ENCODE peak calls at places on chromosome 21, in seven cellular contexts. F, V, I, U, P, X and A are unnamed samples.
A peak's percentile ranks its signal among the peaks of the same experiment; 100 is the strongest.

GRCh38 chr21:46459356-46460112 is 843 bp downstream of the DIP2A start:
- DNase-seq in F (peak; percentile 31), V (peak; percentile 49), I (no peak), U (peak; percentile 82), P (peak; percentile 71), X (peak; percentile 18), A (peak; percentile 47)

GRCh38 chr21:34367320-34367935 is 3.6 kb downstream of the KCNE2 start:
- DNase-seq in F (peak; percentile 64), V (peak; percentile 63), I (peak; percentile 74), U (no peak), P (no peak), X (peak; percentile 63), A (no peak)

GRCh38 chr21:15415541-15416261 is 314.1 kb upstream of the USP25 start:
- DNase-seq in F (no peak), V (peak; percentile 78), I (no peak), U (no peak), P (no peak), X (no peak), A (no peak)

GRCh38 chr21:16588433-16588860 is 858.7 kb downstream of the USP25 start:
- DNase-seq in F (peak; percentile 51), V (peak; percentile 92), I (peak; percentile 71), U (peak; percentile 89), P (peak; percentile 48), X (no peak), A (peak; percentile 46)

GRCh38 chr21:25578070-25578961 is 29.0 kb downstream of the MRPL39 start:
- DNase-seq in F (no peak), V (peak; percentile 45), I (no peak), U (no peak), P (no peak), X (no peak), A (no peak)

GRCh38 chr21:34986561-34987533 is 62.3 kb downstream of the RUNX1 start:
- DNase-seq in F (no peak), V (peak; percentile 98), I (no peak), U (no peak), P (no peak), X (no peak), A (no peak)

GRCh38 chr21:17089121-17089520 is 423.7 kb upstream of the CXADR start:
- DNase-seq in F (no peak), V (no peak), I (no peak), U (no peak), P (no peak), X (no peak), A (no peak)

GRCh38 chr21:16709866-16710550 is 802.8 kb upstream of the CXADR start:
- DNase-seq in F (no peak), V (peak; percentile 79), I (no peak), U (no peak), P (no peak), X (no peak), A (no peak)

GRCh38 chr21:46646541-46647154 is 11.2 kb downstream of the PRMT2 start:
- DNase-seq in F (no peak), V (no peak), I (no peak), U (no peak), P (no peak), X (no peak), A (no peak)

GRCh38 chr21:39518055-39518844 is 66.5 kb downstream of the SH3BGR start:
- DNase-seq in F (peak; percentile 40), V (peak; percentile 25), I (peak; percentile 65), U (no peak), P (no peak), X (peak; percentile 82), A (no peak)

GRCh38 chr21:28111151-28111619 is 881.5 kb downstream of the LTN1 start:
- DNase-seq in F (no peak), V (peak; percentile 84), I (no peak), U (peak; percentile 59), P (no peak), X (no peak), A (peak; percentile 67)

GRCh38 chr21:16891821-16892220 is 621.0 kb upstream of the CXADR start:
- DNase-seq in F (peak; percentile 58), V (peak; percentile 97), I (peak; percentile 21), U (no peak), P (no peak), X (no peak), A (no peak)

GRCh38 chr21:46063734-46064680 is 33.9 kb upstream of the COL6A2 start:
- DNase-seq in F (no peak), V (no peak), I (no peak), U (peak; percentile 59), P (peak; percentile 39), X (no peak), A (no peak)

GRCh38 chr21:43289966-43290365 is 121.2 kb downstream of the CRYAA start:
- DNase-seq in F (no peak), V (no peak), I (no peak), U (no peak), P (peak; percentile 24), X (no peak), A (peak; percentile 5)

GRCh38 chr21:15943009-15943666 is 213.4 kb downstream of the USP25 start:
- DNase-seq in F (no peak), V (peak; percentile 50), I (peak; percentile 16), U (no peak), P (no peak), X (no peak), A (no peak)

GRCh38 chr21:17466166-17466565 is 46.7 kb upstream of the CXADR start:
- DNase-seq in F (no peak), V (peak; percentile 87), I (peak; percentile 28), U (no peak), P (no peak), X (no peak), A (no peak)

GRCh38 chr21:46161180-46161799 is 5.9 kb upstream of the FTCD start:
- DNase-seq in F (no peak), V (no peak), I (no peak), U (peak; percentile 51), P (no peak), X (no peak), A (no peak)

GRCh38 chr21:39332175-39332574 is 16.7 kb downstream of the HMGN1 start:
- DNase-seq in F (no peak), V (no peak), I (no peak), U (no peak), P (no peak), X (no peak), A (no peak)

GRCh38 chr21:34956416-34957316 is 92.4 kb downstream of the RUNX1 start:
- DNase-seq in F (peak; percentile 28), V (no peak), I (peak; percentile 4), U (no peak), P (no peak), X (no peak), A (no peak)

GRCh38 chr21:34302496-34302895 is 61.3 kb upstream of the KCNE2 start:
- DNase-seq in F (no peak), V (no peak), I (no peak), U (no peak), P (no peak), X (no peak), A (no peak)

GRCh38 chr21:43366656-43367055 is 60.3 kb downstream of the SIK1 start:
- DNase-seq in F (no peak), V (no peak), I (no peak), U (no peak), P (no peak), X (no peak), A (no peak)

GRCh38 chr21:46550511-46550941 is 54.4 kb downstream of the S100B start:
- DNase-seq in F (no peak), V (no peak), I (no peak), U (no peak), P (no peak), X (no peak), A (no peak)

GRCh38 chr21:43598416-43599120 is 60.7 kb downstream of the HSF2BP start:
- DNase-seq in F (no peak), V (peak; percentile 86), I (no peak), U (no peak), P (no peak), X (no peak), A (no peak)

GRCh38 chr21:36482673-36483072 is 2.8 kb upstream of the CLDN14 start:
- DNase-seq in F (no peak), V (no peak), I (no peak), U (no peak), P (no peak), X (no peak), A (no peak)

GRCh38 chr21:36481639-36482038 is 1.7 kb upstream of the CLDN14 start:
- DNase-seq in F (no peak), V (no peak), I (no peak), U (no peak), P (no peak), X (no peak), A (no peak)

GRCh38 chr21:36480618-36481017 is 696 bp upstream of the CLDN14 start:
- DNase-seq in F (no peak), V (no peak), I (no peak), U (no peak), P (no peak), X (no peak), A (no peak)

GRCh38 chr21:36483095-36483494 is 3.2 kb upstream of the CLDN14 start:
- DNase-seq in F (no peak), V (no peak), I (no peak), U (no peak), P (no peak), X (no peak), A (no peak)

DNA sequence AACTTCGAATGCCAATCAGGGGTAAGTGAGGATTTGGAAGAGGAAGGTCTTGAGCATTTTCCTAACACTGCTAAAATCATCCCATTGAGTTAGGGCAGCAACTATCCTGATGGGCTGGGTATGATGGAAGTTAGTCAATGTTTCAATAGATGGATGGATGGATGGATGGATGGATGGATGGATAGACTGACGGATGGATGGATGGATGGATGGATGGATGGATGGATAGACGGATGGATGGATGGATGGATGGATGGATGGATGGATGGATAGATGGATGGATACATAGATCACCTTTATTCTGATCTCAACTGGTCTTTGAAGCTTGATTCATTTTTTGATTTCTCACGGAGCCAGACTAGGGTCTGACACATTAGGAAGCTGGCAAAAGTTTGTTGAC is 2.3 kb upstream of the CLDN14 start:
- DNase-seq in F (no peak), V (no peak), I (no peak), U (no peak), P (no peak), X (no peak), A (no peak)
- H3K4me1 ChIP-seq in F (no peaks in the 10 kb centered on the region), V (peaks cover 4% of the 10 kb centered on the region), I (peaks cover 31% of the 10 kb centered on the region), U (peaks cover 6% of the 10 kb centered on the region), P (peaks cover 4% of the 10 kb centered on the region), X (no peaks in the 10 kb centered on the region), A (peaks cover 7% of the 10 kb centered on the region)

GRCh38 chr21:31216206-31216605 is 127.9 kb downstream of the TIAM1 start:
- DNase-seq in F (no peak), V (no peak), I (no peak), U (no peak), P (no peak), X (no peak), A (no peak)

GRCh38 chr21:31218830-31219608 is 125.0 kb downstream of the TIAM1 start:
- DNase-seq in F (peak; percentile 63), V (peak; percentile 72), I (no peak), U (peak; percentile 89), P (peak; percentile 54), X (no peak), A (peak; percentile 50)

GRCh38 chr21:31213787-31214186 is 130.3 kb downstream of the TIAM1 start:
- DNase-seq in F (no peak), V (no peak), I (no peak), U (no peak), P (no peak), X (no peak), A (no peak)
- TF ChIP-seq CTCF in F (no peak), V (no peak), I (no peak), U (no peak), P (no peak), X (no peak), A (no peak)

GRCh38 chr21:42286416-42286815 is 28.8 kb downstream of the TFF3 start:
- DNase-seq in F (no peak), V (no peak), I (no peak), U (no peak), P (peak; percentile 23), X (no peak), A (no peak)
- H3K4me1 ChIP-seq in F (no peaks in the 10 kb centered on the region), V (no peaks in the 10 kb centered on the region), I (no peaks in the 10 kb centered on the region), U (no peaks in the 10 kb centered on the region), P (no peaks in the 10 kb centered on the region), X (peaks cover 19% of the 10 kb centered on the region), A (no peaks in the 10 kb centered on the region)

GRCh38 chr21:44800971-44801467 is 601 bp downstream of the UBE2G2 start:
- DNase-seq in F (no peak), V (peak; percentile 41), I (peak; percentile 49), U (no peak), P (no peak), X (peak; percentile 68), A (no peak)
- TF ChIP-seq CTCF in F (peak; percentile 37), V (no peak), I (peak; percentile 24), U (peak; percentile 34), P (peak; percentile 20), X (peak; percentile 76), A (peak; percentile 36)